ENCODE peak calls at places on chromosomes 4 and X, in nine cellular contexts. One of them, this sample, is unnamed.

GRCh38 chr4:153242848-153243324 is 38.6 kb downstream of the TRIM2 start:
- DNase-seq in GM12865: no peak
- DNase-seq in fibroblast of lung: no peak
- DNase-seq in breast epithelium: no peak
- DNase-seq in IMR-90: no peak
- DNase-seq in lower leg skin: peak; percentile 62
- DNase-seq in suprapubic skin: no peak
- DNase-seq in lung: no peak
- DNase-seq in cardiac muscle cell: no peak
- DNase-seq in this sample: no peak

GRCh38 chrX:115449742-115450141 is 111.2 kb upstream of the PLS3 start:
- DNase-seq in cardiac muscle cell: peak; percentile 82
- DNase-seq in IMR-90: no peak
- DNase-seq in lung: peak; percentile 47
- DNase-seq in suprapubic skin: no peak
- DNase-seq in lower leg skin: no peak
- DNase-seq in fibroblast of lung: peak; percentile 66
- DNase-seq in GM12865: no peak
- DNase-seq in breast epithelium: peak; percentile 18
- DNase-seq in this sample: peak; percentile 84

GRCh38 chrX:85903692-85904471 is 143.5 kb downstream of the CHM start:
- DNase-seq in fibroblast of lung: no peak
- DNase-seq in breast epithelium: no peak
- DNase-seq in GM12865: no peak
- DNase-seq in cardiac muscle cell: no peak
- DNase-seq in lung: no peak
- DNase-seq in lower leg skin: no peak
- DNase-seq in IMR-90: no peak
- DNase-seq in suprapubic skin: no peak
- DNase-seq in this sample: no peak

GRCh38 chr4:242121-242848 is 63.0 kb downstream of the ZNF732 start:
- DNase-seq in lung: peak; percentile 64
- DNase-seq in breast epithelium: peak; percentile 24
- DNase-seq in GM12865: peak; percentile 75
- DNase-seq in suprapubic skin: peak; percentile 68
- DNase-seq in lower leg skin: peak; percentile 90
- DNase-seq in IMR-90: peak; percentile 13
- DNase-seq in fibroblast of lung: peak; percentile 53
- DNase-seq in cardiac muscle cell: peak; percentile 77
- DNase-seq in this sample: peak; percentile 74

GRCh38 chr4:34733185-34733916 is 1511.0 kb downstream of the ARAP2 start:
- DNase-seq in IMR-90: no peak
- DNase-seq in lung: no peak
- DNase-seq in GM12865: no peak
- DNase-seq in suprapubic skin: no peak
- DNase-seq in breast epithelium: no peak
- DNase-seq in fibroblast of lung: no peak
- DNase-seq in cardiac muscle cell: no peak
- DNase-seq in lower leg skin: no peak
- DNase-seq in this sample: peak; percentile 64

GRCh38 chrX:138519296-138519695 is 192.2 kb downstream of the FGF13 start:
- DNase-seq in fibroblast of lung: no peak
- DNase-seq in GM12865: no peak
- DNase-seq in lower leg skin: no peak
- DNase-seq in lung: no peak
- DNase-seq in IMR-90: no peak
- DNase-seq in breast epithelium: no peak
- DNase-seq in suprapubic skin: no peak
- DNase-seq in cardiac muscle cell: no peak
- DNase-seq in this sample: no peak

GRCh38 chrX:6021316-6022091 is 207.2 kb downstream of the NLGN4X start:
- DNase-seq in fibroblast of lung: no peak
- DNase-seq in cardiac muscle cell: peak; percentile 2
- DNase-seq in IMR-90: peak; percentile 0
- DNase-seq in lung: peak; percentile 31
- DNase-seq in suprapubic skin: no peak
- DNase-seq in breast epithelium: no peak
- DNase-seq in lower leg skin: no peak
- DNase-seq in GM12865: peak; percentile 37
- DNase-seq in this sample: peak; percentile 11

GRCh38 chr4:147655639-147656038 is 28.3 kb downstream of the PRMT9 start:
- DNase-seq in fibroblast of lung: no peak
- DNase-seq in GM12865: no peak
- DNase-seq in suprapubic skin: no peak
- DNase-seq in lung: no peak
- DNase-seq in cardiac muscle cell: no peak
- DNase-seq in lower leg skin: no peak
- DNase-seq in breast epithelium: no peak
- DNase-seq in IMR-90: no peak
- DNase-seq in this sample: no peak

GRCh38 chr4:24770111-24770584 is 25.2 kb upstream of the SOD3 start:
- DNase-seq in breast epithelium: no peak
- DNase-seq in IMR-90: peak; percentile 97
- DNase-seq in GM12865: peak; percentile 71
- DNase-seq in lung: no peak
- DNase-seq in cardiac muscle cell: peak; percentile 52
- DNase-seq in lower leg skin: no peak
- DNase-seq in suprapubic skin: no peak
- DNase-seq in fibroblast of lung: peak; percentile 92
- DNase-seq in this sample: peak; percentile 97

GRCh38 chr4:78512357-78512920 is 39.1 kb upstream of the ANXA3 start:
- DNase-seq in cardiac muscle cell: peak; percentile 40
- DNase-seq in lung: no peak
- DNase-seq in lower leg skin: no peak
- DNase-seq in breast epithelium: no peak
- DNase-seq in suprapubic skin: no peak
- DNase-seq in IMR-90: peak; percentile 10
- DNase-seq in fibroblast of lung: no peak
- DNase-seq in GM12865: no peak
- DNase-seq in this sample: peak; percentile 25

GRCh38 chr4:35461931-35462659 is 782.2 kb downstream of the ARAP2 start:
- DNase-seq in fibroblast of lung: no peak
- DNase-seq in IMR-90: no peak
- DNase-seq in lower leg skin: peak; percentile 66
- DNase-seq in suprapubic skin: no peak
- DNase-seq in breast epithelium: no peak
- DNase-seq in lung: no peak
- DNase-seq in GM12865: no peak
- DNase-seq in cardiac muscle cell: no peak
- DNase-seq in this sample: no peak

GRCh38 chr4:88964450-88964849 is 92.5 kb downstream of the FAM13A start:
- DNase-seq in lower leg skin: no peak
- DNase-seq in cardiac muscle cell: peak; percentile 58
- DNase-seq in breast epithelium: no peak
- DNase-seq in lung: no peak
- DNase-seq in fibroblast of lung: peak; percentile 69
- DNase-seq in IMR-90: peak; percentile 79
- DNase-seq in GM12865: no peak
- DNase-seq in suprapubic skin: no peak
- DNase-seq in this sample: peak; percentile 51

GRCh38 chrX:69150294-69150960 is 14.8 kb downstream of the PJA1 start:
- DNase-seq in cardiac muscle cell: no peak
- DNase-seq in IMR-90: no peak
- DNase-seq in GM12865: no peak
- DNase-seq in suprapubic skin: no peak
- DNase-seq in lung: no peak
- DNase-seq in breast epithelium: no peak
- DNase-seq in fibroblast of lung: no peak
- DNase-seq in lower leg skin: no peak
- DNase-seq in this sample: no peak

GRCh38 chr4:15556533-15556932 is 86.9 kb downstream of the CC2D2A start:
- DNase-seq in breast epithelium: no peak
- DNase-seq in IMR-90: no peak
- DNase-seq in GM12865: no peak
- DNase-seq in lung: no peak
- DNase-seq in lower leg skin: no peak
- DNase-seq in cardiac muscle cell: no peak
- DNase-seq in fibroblast of lung: no peak
- DNase-seq in suprapubic skin: no peak
- DNase-seq in this sample: no peak

GRCh38 chrX:93422693-93423092 is 250.7 kb downstream of the NAP1L3 start:
- DNase-seq in suprapubic skin: no peak
- DNase-seq in lung: no peak
- DNase-seq in GM12865: peak; percentile 2
- DNase-seq in cardiac muscle cell: peak; percentile 4
- DNase-seq in IMR-90: peak; percentile 1
- DNase-seq in breast epithelium: no peak
- DNase-seq in lower leg skin: no peak
- DNase-seq in fibroblast of lung: peak; percentile 6
- DNase-seq in this sample: no peak
- TF ChIP-seq CTCF in suprapubic skin: peak; percentile 27
- TF ChIP-seq CTCF in lung: peak; percentile 20
- TF ChIP-seq CTCF in GM12865: peak; percentile 40
- TF ChIP-seq CTCF in cardiac muscle cell: peak; percentile 30
- TF ChIP-seq CTCF in IMR-90: peak; percentile 43
- TF ChIP-seq CTCF in breast epithelium: peak; percentile 24
- TF ChIP-seq CTCF in lower leg skin: no peak
- TF ChIP-seq CTCF in fibroblast of lung: peak; percentile 38
- TF ChIP-seq CTCF in this sample: no peak

DNA sequence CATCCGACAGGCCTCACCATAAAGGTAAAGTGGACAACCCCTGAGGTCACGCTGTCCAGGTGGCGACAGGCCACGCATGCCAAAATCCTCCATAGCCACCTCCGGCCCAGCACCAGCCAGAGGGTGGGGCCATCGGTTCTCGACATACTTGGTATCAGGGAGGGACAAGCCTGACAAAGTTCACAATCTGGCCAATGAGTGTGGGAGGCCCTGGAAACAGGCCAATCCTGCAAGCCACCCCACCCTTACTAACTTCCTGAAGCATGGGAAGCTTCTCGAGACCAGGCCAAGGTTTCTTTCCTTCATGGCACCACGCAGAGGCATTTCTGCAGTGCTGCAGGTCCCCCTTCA is 73.8 kb downstream of the MTMR1 start:
- DNase-seq in suprapubic skin: no peak
- DNase-seq in lung: no peak
- DNase-seq in GM12865: no peak
- DNase-seq in lower leg skin: peak; percentile 83
- DNase-seq in IMR-90: no peak
- DNase-seq in cardiac muscle cell: peak; percentile 73
- DNase-seq in fibroblast of lung: no peak
- DNase-seq in breast epithelium: no peak
- DNase-seq in this sample: no peak
- H3K4me3 ChIP-seq in suprapubic skin: no peak overlapping the region
- H3K4me3 ChIP-seq in lung: no peak overlapping the region
- H3K4me3 ChIP-seq in GM12865: no peak overlapping the region
- H3K4me3 ChIP-seq in lower leg skin: no peak overlapping the region
- H3K4me3 ChIP-seq in IMR-90: no peak overlapping the region
- H3K4me3 ChIP-seq in cardiac muscle cell: no peak overlapping the region
- H3K4me3 ChIP-seq in fibroblast of lung: no peak overlapping the region
- H3K4me3 ChIP-seq in breast epithelium: no peak overlapping the region
- H3K4me3 ChIP-seq in this sample: no peak overlapping the region

DNA sequence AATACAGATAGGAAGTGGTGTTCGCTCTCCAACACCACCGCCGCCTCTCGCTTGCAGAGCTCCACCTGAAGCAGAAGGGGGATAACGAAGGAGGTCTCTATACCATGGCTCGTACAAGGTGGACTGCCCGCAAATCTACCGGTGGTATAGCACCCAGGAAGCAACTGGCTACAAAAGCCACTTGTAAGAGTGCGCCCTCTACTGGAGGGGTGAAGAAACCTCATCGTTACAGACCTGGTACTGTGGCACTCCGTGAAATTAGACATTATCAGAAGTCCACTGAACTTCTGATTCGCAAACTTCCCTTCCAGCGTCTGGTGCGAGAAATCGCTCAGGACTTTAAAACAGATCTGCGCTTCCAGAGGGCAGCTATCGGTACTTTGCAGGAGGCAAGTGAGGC is 5.2 kb upstream of the BMP15 start:
- DNase-seq in lung: no peak
- DNase-seq in breast epithelium: no peak
- DNase-seq in suprapubic skin: no peak
- DNase-seq in cardiac muscle cell: peak; percentile 2
- DNase-seq in GM12865: peak; percentile 0
- DNase-seq in IMR-90: no peak
- DNase-seq in lower leg skin: no peak
- DNase-seq in fibroblast of lung: peak; percentile 0
- DNase-seq in this sample: no peak
- TF ChIP-seq CTCF in lung: no peak
- TF ChIP-seq CTCF in breast epithelium: no peak
- TF ChIP-seq CTCF in suprapubic skin: no peak
- TF ChIP-seq CTCF in cardiac muscle cell: peak; percentile 23
- TF ChIP-seq CTCF in GM12865: peak; percentile 25
- TF ChIP-seq CTCF in IMR-90: no peak
- TF ChIP-seq CTCF in lower leg skin: no peak
- TF ChIP-seq CTCF in fibroblast of lung: peak; percentile 22
- TF ChIP-seq CTCF in this sample: peak; percentile 36

GRCh38 chr4:11614426-11614825 is 185.7 kb upstream of the HS3ST1 start:
- DNase-seq in cardiac muscle cell: no peak
- DNase-seq in GM12865: no peak
- DNase-seq in lower leg skin: no peak
- DNase-seq in fibroblast of lung: no peak
- DNase-seq in breast epithelium: peak; percentile 37
- DNase-seq in lung: no peak
- DNase-seq in IMR-90: peak; percentile 37
- DNase-seq in suprapubic skin: no peak
- DNase-seq in this sample: peak; percentile 36
- H3K4me3 ChIP-seq in cardiac muscle cell: no peak overlapping the region
- H3K4me3 ChIP-seq in GM12865: no peak overlapping the region
- H3K4me3 ChIP-seq in lower leg skin: no peak overlapping the region
- H3K4me3 ChIP-seq in fibroblast of lung: no peak overlapping the region
- H3K4me3 ChIP-seq in breast epithelium: no peak overlapping the region
- H3K4me3 ChIP-seq in lung: no peak overlapping the region
- H3K4me3 ChIP-seq in IMR-90: no peak overlapping the region
- H3K4me3 ChIP-seq in suprapubic skin: no peak overlapping the region
- H3K4me3 ChIP-seq in this sample: no peak overlapping the region

GRCh38 chr4:13541176-13541604 is 3.1 kb downstream of the NKX3-2 start:
- DNase-seq in GM12865: no peak
- DNase-seq in breast epithelium: no peak
- DNase-seq in lung: no peak
- DNase-seq in fibroblast of lung: no peak
- DNase-seq in lower leg skin: no peak
- DNase-seq in IMR-90: no peak
- DNase-seq in cardiac muscle cell: no peak
- DNase-seq in suprapubic skin: no peak
- DNase-seq in this sample: no peak

GRCh38 chr4:13540446-13541175 is 3.7 kb downstream of the NKX3-2 start:
- DNase-seq in cardiac muscle cell: no peak
- DNase-seq in IMR-90: no peak
- DNase-seq in suprapubic skin: no peak
- DNase-seq in breast epithelium: no peak
- DNase-seq in GM12865: no peak
- DNase-seq in lower leg skin: no peak
- DNase-seq in lung: no peak
- DNase-seq in fibroblast of lung: no peak
- DNase-seq in this sample: no peak

GRCh38 chr4:13543091-13543581 is 1.2 kb downstream of the NKX3-2 start:
- DNase-seq in lung: no peak
- DNase-seq in IMR-90: no peak
- DNase-seq in breast epithelium: no peak
- DNase-seq in GM12865: no peak
- DNase-seq in cardiac muscle cell: no peak
- DNase-seq in suprapubic skin: no peak
- DNase-seq in lower leg skin: no peak
- DNase-seq in fibroblast of lung: no peak
- DNase-seq in this sample: no peak

GRCh38 chr4:13542577-13543042 is 1.7 kb downstream of the NKX3-2 start:
- DNase-seq in cardiac muscle cell: no peak
- DNase-seq in IMR-90: no peak
- DNase-seq in lung: no peak
- DNase-seq in suprapubic skin: no peak
- DNase-seq in breast epithelium: no peak
- DNase-seq in fibroblast of lung: no peak
- DNase-seq in GM12865: no peak
- DNase-seq in lower leg skin: no peak
- DNase-seq in this sample: no peak

GRCh38 chr4:13541720-13542576 is 2.4 kb downstream of the NKX3-2 start:
- DNase-seq in breast epithelium: no peak
- DNase-seq in IMR-90: no peak
- DNase-seq in lower leg skin: no peak
- DNase-seq in suprapubic skin: no peak
- DNase-seq in GM12865: peak; percentile 50
- DNase-seq in lung: peak; percentile 28
- DNase-seq in fibroblast of lung: no peak
- DNase-seq in cardiac muscle cell: no peak
- DNase-seq in this sample: no peak
- TF ChIP-seq CTCF in breast epithelium: peak; percentile 21
- TF ChIP-seq CTCF in IMR-90: peak; percentile 15
- TF ChIP-seq CTCF in lower leg skin: no peak
- TF ChIP-seq CTCF in suprapubic skin: peak; percentile 19
- TF ChIP-seq CTCF in GM12865: peak; percentile 24
- TF ChIP-seq CTCF in lung: no peak
- TF ChIP-seq CTCF in fibroblast of lung: peak; percentile 17
- TF ChIP-seq CTCF in cardiac muscle cell: peak; percentile 24
- TF ChIP-seq CTCF in this sample: peak; percentile 38

This sample was measured in choroid plexus epithelial cell.